ENCODE peak calls at places on chromosome 17, in six cellular contexts. I is posterior vena cava, D is cerebellar nuclear complex, H is left lung, K is small intestine, F is Caki2. T is an unnamed sample.

GRCh38 chr17:21194688-21195087 is 19.3 kb downstream of the TMEM11 start:
- DNase-seq in H (no peak), D (no peak), K (no peak), F (no peak), I (no peak), T (no peak)

GRCh38 chr17:76370261-76370993 is 14.0 kb upstream of the SPHK1 start:
- DNase-seq in F (peak), I (peak), D (no peak), H (peak), K (no peak), T (no peak)

GRCh38 chr17:55576237-55576998 is 65.2 kb upstream of the SMIM36 start:
- DNase-seq in F (peak), D (no peak), H (no peak), K (no peak), I (no peak), T (no peak)

GRCh38 chr17:77471984-77472836 is 331.4 kb downstream of the SEC14L1 start:
- DNase-seq in K (no peak), F (no peak), D (no peak), I (no peak), H (peak), T (peak)

GRCh38 chr17:31100840-31101239 is 6.1 kb downstream of the NF1 start:
- DNase-seq in K (no peak), F (no peak), D (no peak), I (no peak), H (no peak), T (no peak)

GRCh38 chr17:1999557-2000251 is 25.4 kb downstream of the RTN4RL1 start:
- DNase-seq in K (peak), H (peak), I (no peak), D (no peak), F (peak), T (no peak)

GRCh38 chr17:19724501-19725420 is 8.4 kb upstream of the SLC47A2 start:
- DNase-seq in F (no peak), K (peak), H (peak), D (no peak), I (peak), T (peak)

GRCh38 chr17:31830971-31831755 is 27.9 kb downstream of the COPRS start:
- DNase-seq in K (no peak), H (no peak), F (peak), I (peak), D (no peak), T (no peak)

GRCh38 chr17:54916721-54917120 is 16.1 kb downstream of the TOM1L1 start:
- DNase-seq in K (no peak), H (no peak), I (no peak), F (no peak), D (no peak), T (no peak)

GRCh38 chr17:82016061-82016874 is 6.4 kb downstream of the CENPX start:
- DNase-seq in I (no peak), F (no peak), D (no peak), H (no peak), K (no peak), T (no peak)

GRCh38 chr17:39027037-39027436 is 59.8 kb upstream of the FBXO47 start:
- DNase-seq in D (no peak), I (peak), K (peak), H (peak), F (no peak), T (peak)

GRCh38 chr17:9001539-9001938 is 19.8 kb upstream of the NTN1 start:
- DNase-seq in D (no peak), K (no peak), H (no peak), I (no peak), F (peak), T (no peak)

GRCh38 chr17:39196820-39197331 is 593 bp downstream of the CACNB1 start:
- DNase-seq in F (no peak), K (no peak), D (no peak), I (no peak), H (peak), T (no peak)

GRCh38 chr17:51032850-51033249 is 87.8 kb downstream of the SPAG9 start:
- DNase-seq in H (no peak), I (no peak), F (no peak), D (no peak), K (no peak), T (no peak)

GRCh38 chr17:41535764-41536481 is 7.8 kb upstream of the KRT19 start:
- DNase-seq in K (peak), F (no peak), H (peak), I (peak), D (no peak), T (no peak)

GRCh38 chr17:61551255-61551742 is 39.7 kb downstream of the NACA2 start:
- DNase-seq in D (no peak), K (peak), F (peak), I (no peak), H (no peak), T (no peak)

GRCh38 chr17:5044630-5045029 is 9.4 kb upstream of the SLC52A1 start:
- DNase-seq in K (peak), H (no peak), I (no peak), D (no peak), F (no peak), T (no peak)

GRCh38 chr17:60410001-60410400 is 12.3 kb upstream of the CHCT1 start:
- DNase-seq in I (no peak), H (no peak), F (no peak), K (no peak), D (no peak), T (no peak)

T was measured in CD8-positive, alpha-beta memory T cell.